ENCODE peak calls at places on chromosomes 4 and X, in eight cellular contexts. R, N, J, G, K, V, I and X are unnamed samples.

GRCh38 chr4:81811562-81812293 is 340.0 kb upstream of the RASGEF1B start:
- DNase-seq in I (no peak), G (no peak), K (no peak), J (no peak), R (no peak), N (no peak), V (no peak), X (no peak)

GRCh38 chr4:17356926-17357325 is 155.0 kb downstream of the QDPR start:
- DNase-seq in I (peak; percentile 50), V (peak; percentile 9), N (no peak), R (peak; percentile 29), G (no peak), K (no peak), J (no peak), X (no peak)

GRCh38 chr4:71147261-71147660 is 153.8 kb downstream of the DCK start:
- DNase-seq in K (no peak), R (no peak), I (no peak), G (no peak), V (no peak), N (no peak), J (no peak), X (no peak)

GRCh38 chr4:78864405-78865024 is 74.7 kb downstream of the PAQR3 start:
- DNase-seq in I (no peak), V (peak; percentile 92), N (no peak), R (peak; percentile 90), J (peak; percentile 32), K (peak; percentile 73), G (peak; percentile 29), X (peak; percentile 42)

GRCh38 chr4:93791570-93792195 is 36.9 kb upstream of the ATOH1 start:
- DNase-seq in G (no peak), V (peak; percentile 49), J (peak; percentile 53), N (no peak), R (peak; percentile 64), K (peak; percentile 19), I (peak; percentile 55), X (peak; percentile 45)

GRCh38 chrX:36978886-36979285 is 29.3 kb upstream of the FAM47C start:
- DNase-seq in V (peak; percentile 0), J (no peak), R (peak; percentile 3), N (no peak), I (no peak), K (no peak), G (no peak), X (no peak)

GRCh38 chrX:118666521-118666920 is 60.9 kb upstream of the IL13RA1 start:
- DNase-seq in G (no peak), I (no peak), K (no peak), R (no peak), N (no peak), J (no peak), V (peak; percentile 9), X (no peak)

GRCh38 chr4:170723171-170723570 is 633.4 kb upstream of the AADAT start:
- DNase-seq in V (no peak), J (no peak), I (no peak), K (no peak), G (no peak), R (no peak), N (no peak), X (no peak)

GRCh38 chr4:78768447-78769177 is 7.5 kb upstream of the BMP2K start:
- DNase-seq in J (no peak), V (no peak), R (no peak), G (no peak), I (no peak), K (no peak), N (no peak), X (no peak)

GRCh38 chr4:159607824-159608223 is 504.9 kb downstream of the RAPGEF2 start:
- DNase-seq in I (no peak), R (peak; percentile 8), V (no peak), J (no peak), N (no peak), K (no peak), G (no peak), X (no peak)

GRCh38 chr4:186240452-186240847 is 13.1 kb downstream of the KLKB1 start:
- DNase-seq in K (no peak), G (no peak), N (no peak), I (no peak), V (no peak), J (no peak), R (no peak), X (no peak)

GRCh38 chrX:17438221-17438620 is 63.2 kb downstream of the NHS start:
- DNase-seq in G (no peak), V (no peak), R (no peak), J (no peak), I (no peak), N (no peak), K (no peak), X (no peak)

GRCh38 chrX:48472851-48473717 is 2.9 kb upstream of the FTSJ1 start:
- DNase-seq in N (no peak), J (no peak), I (no peak), K (no peak), G (no peak), R (no peak), V (no peak), X (no peak)

GRCh38 chr4:134219043-134219442 is 17.5 kb upstream of the PABPC4L start:
- DNase-seq in K (no peak), R (no peak), I (no peak), V (no peak), N (no peak), J (no peak), G (no peak), X (no peak)

GRCh38 chr4:139042981-139043460 is 27.4 kb downstream of the NOCT start:
- DNase-seq in G (no peak), J (no peak), N (no peak), R (no peak), I (peak; percentile 55), K (peak; percentile 19), V (no peak), X (no peak)

GRCh38 chr4:188008377-188008776 is 12.8 kb downstream of the ZFP42 start:
- DNase-seq in G (no peak), R (peak; percentile 80), I (no peak), V (no peak), K (peak; percentile 24), J (no peak), N (no peak), X (no peak)

GRCh38 chrX:12390301-12390700 is 252.0 kb downstream of the FRMPD4 start:
- DNase-seq in K (no peak), J (no peak), I (no peak), V (peak; percentile 52), R (peak; percentile 61), N (no peak), G (no peak), X (no peak)

GRCh38 chr4:52641853-52642563 is 17.1 kb downstream of the USP46 start:
- DNase-seq in R (no peak), V (peak; percentile 33), N (no peak), K (no peak), J (peak; percentile 45), G (no peak), I (no peak), X (peak; percentile 43)

GRCh38 chr4:35885081-35885480 is 359.2 kb downstream of the ARAP2 start:
- DNase-seq in V (no peak), N (no peak), J (no peak), R (no peak), K (no peak), I (no peak), G (no peak), X (no peak)

GRCh38 chr4:88797725-88798124 is 100.1 kb upstream of the NAP1L5 start:
- DNase-seq in R (no peak), V (no peak), N (no peak), J (no peak), I (no peak), G (no peak), K (no peak), X (no peak)

GRCh38 chr4:110088670-110089069 is 109.7 kb downstream of the ELOVL6 start:
- DNase-seq in J (no peak), N (no peak), K (no peak), V (peak; percentile 59), I (no peak), G (no peak), R (peak; percentile 55), X (no peak)

GRCh38 chrX:63350551-63350950 is 581 bp downstream of the SPIN4 start:
- DNase-seq in K (peak; percentile 4), I (no peak), N (no peak), V (peak; percentile 5), J (peak; percentile 15), R (peak; percentile 5), G (no peak), X (no peak)

GRCh38 chr4:169398294-169398693 is 127.5 kb upstream of the SH3RF1 start:
- DNase-seq in I (no peak), J (no peak), K (no peak), R (peak; percentile 42), N (no peak), G (no peak), V (peak; percentile 82), X (no peak)

GRCh38 chrX:103608305-103608963 is 671 bp downstream of the TCEAL3 start:
- DNase-seq in I (no peak), K (no peak), J (peak; percentile 10), R (no peak), V (no peak), G (no peak), N (no peak), X (peak; percentile 20)

GRCh38 chrX:53595266-53595810 is 91.2 kb downstream of the HUWE1 start:
- DNase-seq in R (no peak), V (no peak), G (no peak), I (no peak), N (no peak), K (no peak), J (no peak), X (no peak)

GRCh38 chr4:108681321-108681809 is 31.0 kb downstream of the OSTC start:
- DNase-seq in J (no peak), G (no peak), N (no peak), V (no peak), I (no peak), K (no peak), R (no peak), X (no peak)

GRCh38 chr4:108685036-108685686 is 34.8 kb downstream of the OSTC start:
- DNase-seq in K (no peak), V (peak; percentile 7), G (no peak), J (no peak), N (no peak), R (peak; percentile 40), I (no peak), X (no peak)

GRCh38 chr4:108683479-108683878 is 33.1 kb downstream of the OSTC start:
- DNase-seq in J (peak; percentile 11), V (peak; percentile 52), K (no peak), R (peak; percentile 50), G (no peak), N (no peak), I (no peak), X (no peak)
- TF ChIP-seq CTCF in J (peak; percentile 39), V (peak; percentile 39), K (peak; percentile 30), R (peak; percentile 18), G (no peak), N (peak; percentile 29), I (peak; percentile 42), X (peak; percentile 16)

GRCh38 chrX:44795945-44796450 is 47.8 kb upstream of the DUSP21 start:
- DNase-seq in J (no peak), R (no peak), G (no peak), K (no peak), V (no peak), I (no peak), N (no peak), X (no peak)
- TF ChIP-seq CTCF in J (no peak), R (no peak), G (no peak), K (no peak), V (no peak), I (no peak), N (no peak), X (no peak)

GRCh38 chrX:132958086-132958703 is at the start of gene HS6ST2:
- DNase-seq in J (no peak), V (no peak), I (no peak), K (no peak), N (no peak), G (no peak), R (no peak), X (no peak)
- TF ChIP-seq CTCF in J (no peak), V (no peak), I (no peak), K (no peak), N (no peak), G (no peak), R (no peak), X (no peak)

GRCh38 chrX:135707880-135708279 is 5.6 kb upstream of the CT45A1 start:
- DNase-seq in R (peak; percentile 0), G (peak; percentile 12), V (no peak), I (no peak), K (no peak), N (no peak), J (peak; percentile 30), X (peak; percentile 25)
- TF ChIP-seq CTCF in R (no peak), G (no peak), V (no peak), I (no peak), K (peak; percentile 31), N (no peak), J (peak; percentile 26), X (peak; percentile 60)